ENCODE peak calls at places on chromosome 11, in six cellular contexts. One of them, this sample, is unnamed.

GRCh38 chr11:33402066-33402465 is 144.9 kb downstream of the HIPK3 start:
- DNase-seq in activated T-cell treated with anti-CD3 and anti-CD28 coated beads, Interleukin-2, amount 50 U/mL, for 4 hours: no peak
- DNase-seq in activated CD4-positive, alpha-beta T cell treated with anti-CD3 and anti-CD28 coated beads, Interleukin-2, amount 50 U/mL, for 24 hours: no peak
- DNase-seq in neuronal stem cell: no peak
- DNase-seq in CD8-positive, alpha-beta T cell: no peak
- DNase-seq in lung: no peak
- DNase-seq in this sample: no peak

GRCh38 chr11:111555255-111555654 is 14.7 kb downstream of the LAYN start:
- DNase-seq in activated T-cell treated with anti-CD3 and anti-CD28 coated beads, Interleukin-2, amount 50 U/mL, for 4 hours: no peak
- DNase-seq in activated CD4-positive, alpha-beta T cell treated with anti-CD3 and anti-CD28 coated beads, Interleukin-2, amount 50 U/mL, for 24 hours: no peak
- DNase-seq in neuronal stem cell: no peak
- DNase-seq in CD8-positive, alpha-beta T cell: no peak
- DNase-seq in lung: no peak
- DNase-seq in this sample: no peak

GRCh38 chr11:72439455-72439854 is 5.1 kb upstream of the CLPB start:
- DNase-seq in activated T-cell treated with anti-CD3 and anti-CD28 coated beads, Interleukin-2, amount 50 U/mL, for 4 hours: no peak
- DNase-seq in activated CD4-positive, alpha-beta T cell treated with anti-CD3 and anti-CD28 coated beads, Interleukin-2, amount 50 U/mL, for 24 hours: no peak
- DNase-seq in neuronal stem cell: no peak
- DNase-seq in CD8-positive, alpha-beta T cell: no peak
- DNase-seq in lung: no peak
- DNase-seq in this sample: no peak

GRCh38 chr11:77127969-77128691 is at the start of gene MYO7A:
- DNase-seq in activated T-cell treated with anti-CD3 and anti-CD28 coated beads, Interleukin-2, amount 50 U/mL, for 4 hours: no peak
- DNase-seq in activated CD4-positive, alpha-beta T cell treated with anti-CD3 and anti-CD28 coated beads, Interleukin-2, amount 50 U/mL, for 24 hours: no peak
- DNase-seq in neuronal stem cell: peak
- DNase-seq in CD8-positive, alpha-beta T cell: no peak
- DNase-seq in lung: no peak
- DNase-seq in this sample: no peak

GRCh38 chr11:3959015-3959917 is 103.8 kb downstream of the STIM1 start:
- DNase-seq in activated T-cell treated with anti-CD3 and anti-CD28 coated beads, Interleukin-2, amount 50 U/mL, for 4 hours: no peak
- DNase-seq in activated CD4-positive, alpha-beta T cell treated with anti-CD3 and anti-CD28 coated beads, Interleukin-2, amount 50 U/mL, for 24 hours: no peak
- DNase-seq in neuronal stem cell: no peak
- DNase-seq in CD8-positive, alpha-beta T cell: no peak
- DNase-seq in lung: no peak
- DNase-seq in this sample: no peak

GRCh38 chr11:120756931-120757330 is 245.4 kb downstream of the GRIK4 start:
- DNase-seq in activated T-cell treated with anti-CD3 and anti-CD28 coated beads, Interleukin-2, amount 50 U/mL, for 4 hours: no peak
- DNase-seq in activated CD4-positive, alpha-beta T cell treated with anti-CD3 and anti-CD28 coated beads, Interleukin-2, amount 50 U/mL, for 24 hours: no peak
- DNase-seq in neuronal stem cell: no peak
- DNase-seq in CD8-positive, alpha-beta T cell: no peak
- DNase-seq in lung: no peak
- DNase-seq in this sample: no peak

GRCh38 chr11:102573851-102574250 is 43.3 kb upstream of the MMP7 start:
- DNase-seq in activated T-cell treated with anti-CD3 and anti-CD28 coated beads, Interleukin-2, amount 50 U/mL, for 4 hours: no peak
- DNase-seq in activated CD4-positive, alpha-beta T cell treated with anti-CD3 and anti-CD28 coated beads, Interleukin-2, amount 50 U/mL, for 24 hours: no peak
- DNase-seq in neuronal stem cell: no peak
- DNase-seq in CD8-positive, alpha-beta T cell: no peak
- DNase-seq in lung: no peak
- DNase-seq in this sample: no peak

GRCh38 chr11:86314636-86315035 is 12.6 kb downstream of the HIKESHI start:
- DNase-seq in activated T-cell treated with anti-CD3 and anti-CD28 coated beads, Interleukin-2, amount 50 U/mL, for 4 hours: no peak
- DNase-seq in activated CD4-positive, alpha-beta T cell treated with anti-CD3 and anti-CD28 coated beads, Interleukin-2, amount 50 U/mL, for 24 hours: no peak
- DNase-seq in neuronal stem cell: no peak
- DNase-seq in CD8-positive, alpha-beta T cell: no peak
- DNase-seq in lung: no peak
- DNase-seq in this sample: no peak

GRCh38 chr11:45254070-45254469 is 32.1 kb downstream of the SYT13 start:
- DNase-seq in activated T-cell treated with anti-CD3 and anti-CD28 coated beads, Interleukin-2, amount 50 U/mL, for 4 hours: no peak
- DNase-seq in activated CD4-positive, alpha-beta T cell treated with anti-CD3 and anti-CD28 coated beads, Interleukin-2, amount 50 U/mL, for 24 hours: no peak
- DNase-seq in neuronal stem cell: no peak
- DNase-seq in CD8-positive, alpha-beta T cell: no peak
- DNase-seq in lung: no peak
- DNase-seq in this sample: no peak

GRCh38 chr11:85914425-85914824 is 59.2 kb downstream of the CCDC83 start:
- DNase-seq in activated T-cell treated with anti-CD3 and anti-CD28 coated beads, Interleukin-2, amount 50 U/mL, for 4 hours: no peak
- DNase-seq in activated CD4-positive, alpha-beta T cell treated with anti-CD3 and anti-CD28 coated beads, Interleukin-2, amount 50 U/mL, for 24 hours: no peak
- DNase-seq in neuronal stem cell: no peak
- DNase-seq in CD8-positive, alpha-beta T cell: no peak
- DNase-seq in lung: no peak
- DNase-seq in this sample: no peak

GRCh38 chr11:133833899-133834296 is 11.4 kb downstream of the SPATA19 start:
- DNase-seq in activated T-cell treated with anti-CD3 and anti-CD28 coated beads, Interleukin-2, amount 50 U/mL, for 4 hours: no peak
- DNase-seq in activated CD4-positive, alpha-beta T cell treated with anti-CD3 and anti-CD28 coated beads, Interleukin-2, amount 50 U/mL, for 24 hours: no peak
- DNase-seq in neuronal stem cell: no peak
- DNase-seq in CD8-positive, alpha-beta T cell: no peak
- DNase-seq in lung: peak
- DNase-seq in this sample: no peak

GRCh38 chr11:73648629-73649046 is 2.3 kb downstream of the PLEKHB1 start:
- DNase-seq in activated T-cell treated with anti-CD3 and anti-CD28 coated beads, Interleukin-2, amount 50 U/mL, for 4 hours: no peak
- DNase-seq in activated CD4-positive, alpha-beta T cell treated with anti-CD3 and anti-CD28 coated beads, Interleukin-2, amount 50 U/mL, for 24 hours: no peak
- DNase-seq in neuronal stem cell: no peak
- DNase-seq in CD8-positive, alpha-beta T cell: no peak
- DNase-seq in lung: no peak
- DNase-seq in this sample: no peak

GRCh38 chr11:34145073-34145472 is 39.6 kb downstream of the NAT10 start:
- DNase-seq in activated T-cell treated with anti-CD3 and anti-CD28 coated beads, Interleukin-2, amount 50 U/mL, for 4 hours: no peak
- DNase-seq in activated CD4-positive, alpha-beta T cell treated with anti-CD3 and anti-CD28 coated beads, Interleukin-2, amount 50 U/mL, for 24 hours: no peak
- DNase-seq in neuronal stem cell: no peak
- DNase-seq in CD8-positive, alpha-beta T cell: no peak
- DNase-seq in lung: no peak
- DNase-seq in this sample: no peak

GRCh38 chr11:130115218-130115617 is 44.4 kb upstream of the ST14 start:
- DNase-seq in activated T-cell treated with anti-CD3 and anti-CD28 coated beads, Interleukin-2, amount 50 U/mL, for 4 hours: no peak
- DNase-seq in activated CD4-positive, alpha-beta T cell treated with anti-CD3 and anti-CD28 coated beads, Interleukin-2, amount 50 U/mL, for 24 hours: no peak
- DNase-seq in neuronal stem cell: no peak
- DNase-seq in CD8-positive, alpha-beta T cell: no peak
- DNase-seq in lung: no peak
- DNase-seq in this sample: no peak

GRCh38 chr11:70820712-70821111 is 422.4 kb downstream of the CTTN start:
- DNase-seq in activated T-cell treated with anti-CD3 and anti-CD28 coated beads, Interleukin-2, amount 50 U/mL, for 4 hours: no peak
- DNase-seq in activated CD4-positive, alpha-beta T cell treated with anti-CD3 and anti-CD28 coated beads, Interleukin-2, amount 50 U/mL, for 24 hours: no peak
- DNase-seq in neuronal stem cell: no peak
- DNase-seq in CD8-positive, alpha-beta T cell: no peak
- DNase-seq in lung: no peak
- DNase-seq in this sample: no peak

GRCh38 chr11:64294665-64295289 is 3.7 kb downstream of the KCNK4 start:
- DNase-seq in activated T-cell treated with anti-CD3 and anti-CD28 coated beads, Interleukin-2, amount 50 U/mL, for 4 hours: no peak
- DNase-seq in activated CD4-positive, alpha-beta T cell treated with anti-CD3 and anti-CD28 coated beads, Interleukin-2, amount 50 U/mL, for 24 hours: no peak
- DNase-seq in neuronal stem cell: no peak
- DNase-seq in CD8-positive, alpha-beta T cell: no peak
- DNase-seq in lung: no peak
- DNase-seq in this sample: no peak

GRCh38 chr11:107275632-107276031 is 182.0 kb downstream of the CWF19L2 start:
- DNase-seq in activated T-cell treated with anti-CD3 and anti-CD28 coated beads, Interleukin-2, amount 50 U/mL, for 4 hours: no peak
- DNase-seq in activated CD4-positive, alpha-beta T cell treated with anti-CD3 and anti-CD28 coated beads, Interleukin-2, amount 50 U/mL, for 24 hours: no peak
- DNase-seq in neuronal stem cell: no peak
- DNase-seq in CD8-positive, alpha-beta T cell: no peak
- DNase-seq in lung: no peak
- DNase-seq in this sample: no peak

GRCh38 chr11:74570266-74571061 is 21.9 kb upstream of the POLD3 start:
- DNase-seq in activated T-cell treated with anti-CD3 and anti-CD28 coated beads, Interleukin-2, amount 50 U/mL, for 4 hours: no peak
- DNase-seq in activated CD4-positive, alpha-beta T cell treated with anti-CD3 and anti-CD28 coated beads, Interleukin-2, amount 50 U/mL, for 24 hours: peak
- DNase-seq in neuronal stem cell: peak
- DNase-seq in CD8-positive, alpha-beta T cell: no peak
- DNase-seq in lung: no peak
- DNase-seq in this sample: peak